ENCODE peak calls at places on chromosomes 16 and 17, in four cellular contexts. E is ovary, I is gastrocnemius medialis, V is mucosa of descending colon. O is an unnamed sample.

GRCh38 chr17:73069164-73069774 is 23.2 kb downstream of the SLC39A11 start:
- DNase-seq in E (no peak), I (no peak), V (no peak), O (no peak)

GRCh38 chr17:51120357-51120738 is 320 bp downstream of the SPAG9 start:
- DNase-seq in I (no peak), V (no peak), E (no peak), O (no peak)

GRCh38 chr16:24409045-24409444 is 130.3 kb upstream of the RBBP6 start:
- DNase-seq in E (no peak), I (no peak), V (no peak), O (no peak)

GRCh38 chr16:30473231-30474061 is 904 bp downstream of the ITGAL start:
- DNase-seq in I (no peak), E (no peak), V (peak; percentile 62), O (no peak)

GRCh38 chr17:59431606-59432005 is 100.2 kb downstream of the YPEL2 start:
- DNase-seq in V (no peak), I (no peak), E (no peak), O (no peak)

GRCh38 chr16:78275420-78275819 is 176.0 kb downstream of the WWOX start:
- DNase-seq in I (no peak), E (no peak), V (no peak), O (no peak)

GRCh38 chr16:66204761-66205160 is 161.7 kb upstream of the CDH5 start:
- DNase-seq in E (no peak), V (no peak), I (no peak), O (peak; percentile 80)

GRCh38 chr17:43367588-43368242 is 31.1 kb upstream of the ARL4D start:
- DNase-seq in E (no peak), I (no peak), V (no peak), O (peak; percentile 87)

GRCh38 chr16:49365711-49366509 is 7.7 kb upstream of the C16orf78 start:
- DNase-seq in V (no peak), I (no peak), E (no peak), O (no peak)

GRCh38 chr16:19914877-19915276 is 30.2 kb upstream of the GPRC5B start:
- DNase-seq in E (no peak), I (no peak), V (no peak), O (no peak)

GRCh38 chr17:9226794-9227135 is 205.5 kb downstream of the NTN1 start:
- DNase-seq in I (no peak), E (no peak), V (peak; percentile 66), O (no peak)

GRCh38 chr16:4506450-4506849 is 30.3 kb downstream of the HMOX2 start:
- DNase-seq in I (peak; percentile 44), E (peak; percentile 55), V (no peak), O (peak; percentile 85)

GRCh38 chr16:86381491-86381890 is 128.8 kb upstream of the FOXF1 start:
- DNase-seq in I (no peak), V (no peak), E (no peak), O (no peak)

GRCh38 chr17:63928172-63928666 is 3.9 kb downstream of the CD79B start:
- DNase-seq in E (no peak), I (no peak), V (peak; percentile 33), O (no peak)

GRCh38 chr16:68190099-68190498 is 45.8 kb downstream of the ESRP2 start:
- DNase-seq in V (no peak), E (no peak), I (no peak), O (peak; percentile 40)

GRCh38 chr16:2464333-2464732 is 4.4 kb downstream of the TEDC2 start:
- DNase-seq in E (peak; percentile 15), V (no peak), I (no peak), O (no peak)

GRCh38 chr16:20901441-20902112 is 1.0 kb downstream of the LYRM1 start:
- DNase-seq in V (peak; percentile 74), I (peak; percentile 46), E (peak; percentile 51), O (peak; percentile 62)

GRCh38 chr16:66933776-66934137 is 445 bp downstream of the CIAO2B start:
- DNase-seq in E (no peak), V (peak; percentile 51), I (no peak), O (peak; percentile 14)

GRCh38 chr16:57859331-57859730 is 57.0 kb upstream of the KIFC3 start:
- DNase-seq in I (no peak), V (no peak), E (no peak), O (peak; percentile 28)
- TF ChIP-seq CTCF in I (no peak), V (no peak), E (no peak), O (peak; percentile 31)

GRCh38 chr17:34378664-34379101 is 15.7 kb upstream of the CCL1 start:
- DNase-seq in I (no peak), E (no peak), V (no peak), O (no peak)
- TF ChIP-seq CTCF in I (no peak), E (no peak), V (peak; percentile 11), O (no peak)

GRCh38 chr16:11050536-11050935 is 106.2 kb downstream of the CLEC16A start:
- DNase-seq in V (no peak), I (no peak), E (no peak), O (no peak)
- TF ChIP-seq CTCF in V (no peak), I (no peak), E (no peak), O (no peak)

GRCh38 chr17:74519951-74520553 is 11.2 kb downstream of the CD300LB start:
- DNase-seq in E (no peak), V (no peak), I (no peak), O (no peak)
- TF ChIP-seq CTCF in E (no peak), V (no peak), I (no peak), O (no peak)

GRCh38 chr17:16430650-16431049 is 15.3 kb downstream of the TRPV2 start:
- DNase-seq in V (no peak), E (no peak), I (no peak), O (no peak)

GRCh38 chr17:16425698-16426659 is 10.6 kb downstream of the TRPV2 start:
- DNase-seq in I (no peak), E (no peak), V (peak; percentile 54), O (no peak)

GRCh38 chr17:16425202-16425601 is 9.8 kb downstream of the TRPV2 start:
- DNase-seq in V (no peak), E (no peak), I (no peak), O (no peak)

GRCh38 chr17:16427020-16427419 is 11.6 kb downstream of the TRPV2 start:
- DNase-seq in I (no peak), V (no peak), E (no peak), O (no peak)

DNA sequence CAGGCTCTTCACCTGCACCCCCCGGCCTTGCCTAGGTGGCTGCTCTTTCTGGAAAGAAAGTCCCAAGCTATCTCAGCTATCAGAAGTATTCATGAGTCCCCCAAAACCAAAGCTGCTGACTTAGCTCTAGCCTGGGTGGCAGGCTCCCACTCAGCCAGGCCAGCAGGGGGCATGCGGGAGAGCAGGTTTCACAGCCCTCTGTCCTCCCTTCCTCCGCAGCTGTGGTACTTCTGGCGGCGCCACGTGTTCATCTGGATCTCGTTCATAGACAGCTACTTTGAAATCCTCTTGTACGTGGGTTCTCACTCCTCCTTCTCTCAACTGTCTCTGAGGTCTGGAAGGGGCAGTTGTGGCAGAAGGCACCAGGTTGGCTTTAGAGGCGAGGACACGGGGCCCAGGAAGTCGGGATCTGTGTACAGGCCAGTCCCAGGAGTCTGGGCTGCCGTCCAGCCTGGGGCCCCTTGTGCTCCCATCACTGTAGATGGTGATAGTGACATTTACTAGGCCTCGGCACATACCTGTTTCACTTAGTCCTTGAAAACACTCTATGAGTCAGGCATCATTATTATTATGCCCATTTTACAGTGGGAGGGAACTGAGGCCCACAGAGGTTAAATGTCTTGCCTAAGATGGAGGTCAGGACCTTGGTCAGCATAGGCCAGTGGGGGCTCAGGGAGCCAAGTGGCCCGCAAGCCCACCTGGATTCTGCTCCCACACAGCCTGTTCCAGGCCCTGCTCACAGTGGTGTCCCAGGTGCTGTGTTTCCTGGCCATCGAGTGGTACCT is 12.9 kb downstream of the TRPV2 start:
- DNase-seq in E (no peak), V (peak; percentile 65), I (no peak), O (peak; percentile 68)
- TF ChIP-seq CTCF in E (no peak), V (peak; percentile 71), I (peak; percentile 23), O (peak; percentile 81)

DNA sequence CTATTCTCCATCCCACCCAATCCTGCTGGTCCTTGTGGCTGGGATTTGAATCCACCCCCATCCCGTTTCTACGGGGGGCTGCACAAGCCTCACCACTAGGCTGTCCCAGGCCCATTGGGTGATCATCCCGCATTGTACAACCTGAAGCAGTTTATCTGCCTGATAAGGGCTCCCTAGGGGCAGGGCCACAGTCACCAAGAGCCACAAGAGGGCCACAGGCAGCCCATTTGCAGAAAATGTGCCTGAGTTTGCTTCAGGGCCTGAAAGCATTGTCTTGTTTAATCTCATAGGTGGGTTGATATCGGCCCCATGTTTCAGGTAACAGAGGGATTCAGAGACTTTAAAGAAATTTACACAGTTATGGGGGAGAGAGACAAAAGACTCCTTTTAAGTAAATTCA is 245.0 kb downstream of the CPPED1 start:
- DNase-seq in V (no peak), E (no peak), I (no peak), O (no peak)
- TF ChIP-seq CTCF in V (no peak), E (no peak), I (no peak), O (no peak)

GRCh38 chr17:2903193-2903974 is 107.1 kb downstream of the RAP1GAP2 start:
- DNase-seq in I (no peak), E (no peak), V (no peak), O (no peak)
- TF ChIP-seq CTCF in I (no peak), E (no peak), V (no peak), O (no peak)

DNA sequence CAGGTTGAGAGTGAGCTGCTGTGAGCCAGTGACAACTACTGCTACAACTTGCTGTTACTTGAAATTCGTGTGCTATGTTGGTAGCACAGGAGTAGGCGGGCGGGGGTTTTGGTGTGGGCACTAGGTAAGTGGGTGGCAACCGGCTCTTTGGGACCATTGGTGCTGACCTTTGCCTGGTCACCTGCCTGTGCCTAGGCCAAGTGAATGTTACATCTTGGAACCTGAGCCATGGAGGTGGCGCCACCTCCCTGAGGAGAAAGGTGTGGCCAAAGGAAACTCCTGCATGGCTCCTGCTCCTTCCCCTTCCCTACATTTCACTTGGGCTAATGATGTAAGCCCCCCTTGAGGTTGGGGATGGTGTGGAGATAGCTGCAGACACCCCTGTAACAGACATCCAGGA is 25.4 kb upstream of the ARHGAP23 start:
- DNase-seq in I (no peak), V (no peak), E (no peak), O (no peak)
- TF ChIP-seq CTCF in I (no peak), V (no peak), E (no peak), O (no peak)